ENCODE peak calls at places on chromosomes 2 and 18, in seven cellular contexts. One of them, this sample, is unnamed.
A peak's percentile ranks its signal among the peaks of the same experiment; 100 is the strongest.

GRCh38 chr18:75167759-75168211 is 41.2 kb downstream of the PTGR3 start:
- DNase-seq in head of caudate nucleus: peak; percentile 30
- DNase-seq in stimulated activated CD8-positive, alpha-beta memory T cell treated with anti-CD3 and anti-CD28 coated beads, Interleukin-4, amount 100 ng/mL, for 1 hour: no peak
- DNase-seq in endothelial cell of umbilical vein: no peak
- DNase-seq in memory B cell: no peak
- DNase-seq in sigmoid colon: peak; percentile 94
- DNase-seq in Peyer's patch: no peak
- DNase-seq in this sample: peak; percentile 2

GRCh38 chr2:157307021-157307420 is 18.6 kb downstream of the ERMN start:
- DNase-seq in head of caudate nucleus: no peak
- DNase-seq in stimulated activated CD8-positive, alpha-beta memory T cell treated with anti-CD3 and anti-CD28 coated beads, Interleukin-4, amount 100 ng/mL, for 1 hour: no peak
- DNase-seq in endothelial cell of umbilical vein: no peak
- DNase-seq in memory B cell: no peak
- DNase-seq in sigmoid colon: no peak
- DNase-seq in Peyer's patch: no peak
- DNase-seq in this sample: peak; percentile 20

GRCh38 chr2:184646593-184646992 is 48.3 kb downstream of the ZNF804A start:
- DNase-seq in head of caudate nucleus: no peak
- DNase-seq in stimulated activated CD8-positive, alpha-beta memory T cell treated with anti-CD3 and anti-CD28 coated beads, Interleukin-4, amount 100 ng/mL, for 1 hour: no peak
- DNase-seq in endothelial cell of umbilical vein: no peak
- DNase-seq in memory B cell: no peak
- DNase-seq in sigmoid colon: no peak
- DNase-seq in Peyer's patch: no peak
- DNase-seq in this sample: no peak

GRCh38 chr2:182404102-182404501 is 22.7 kb downstream of the PDE1A start:
- DNase-seq in head of caudate nucleus: no peak
- DNase-seq in stimulated activated CD8-positive, alpha-beta memory T cell treated with anti-CD3 and anti-CD28 coated beads, Interleukin-4, amount 100 ng/mL, for 1 hour: no peak
- DNase-seq in endothelial cell of umbilical vein: peak; percentile 71
- DNase-seq in memory B cell: no peak
- DNase-seq in sigmoid colon: no peak
- DNase-seq in Peyer's patch: no peak
- DNase-seq in this sample: no peak

GRCh38 chr2:96642564-96643350 is at the start of gene FER1L5:
- DNase-seq in head of caudate nucleus: peak; percentile 75
- DNase-seq in stimulated activated CD8-positive, alpha-beta memory T cell treated with anti-CD3 and anti-CD28 coated beads, Interleukin-4, amount 100 ng/mL, for 1 hour: no peak
- DNase-seq in endothelial cell of umbilical vein: no peak
- DNase-seq in memory B cell: no peak
- DNase-seq in sigmoid colon: no peak
- DNase-seq in Peyer's patch: no peak
- DNase-seq in this sample: peak; percentile 30

GRCh38 chr2:74952575-74952974 is 5.9 kb upstream of the POLE4 start:
- DNase-seq in head of caudate nucleus: no peak
- DNase-seq in stimulated activated CD8-positive, alpha-beta memory T cell treated with anti-CD3 and anti-CD28 coated beads, Interleukin-4, amount 100 ng/mL, for 1 hour: no peak
- DNase-seq in endothelial cell of umbilical vein: no peak
- DNase-seq in memory B cell: no peak
- DNase-seq in sigmoid colon: no peak
- DNase-seq in Peyer's patch: no peak
- DNase-seq in this sample: no peak

GRCh38 chr18:59468821-59469220 is 109.8 kb upstream of the LMAN1 start:
- DNase-seq in head of caudate nucleus: no peak
- DNase-seq in stimulated activated CD8-positive, alpha-beta memory T cell treated with anti-CD3 and anti-CD28 coated beads, Interleukin-4, amount 100 ng/mL, for 1 hour: no peak
- DNase-seq in endothelial cell of umbilical vein: no peak
- DNase-seq in memory B cell: no peak
- DNase-seq in sigmoid colon: no peak
- DNase-seq in Peyer's patch: no peak
- DNase-seq in this sample: no peak

GRCh38 chr2:172196768-172197322 is 94.1 kb upstream of the DLX2 start:
- DNase-seq in head of caudate nucleus: no peak
- DNase-seq in stimulated activated CD8-positive, alpha-beta memory T cell treated with anti-CD3 and anti-CD28 coated beads, Interleukin-4, amount 100 ng/mL, for 1 hour: no peak
- DNase-seq in endothelial cell of umbilical vein: no peak
- DNase-seq in memory B cell: no peak
- DNase-seq in sigmoid colon: no peak
- DNase-seq in Peyer's patch: peak; percentile 72
- DNase-seq in this sample: no peak

GRCh38 chr18:48037481-48038271 is 107.2 kb upstream of the SMAD2 start:
- DNase-seq in head of caudate nucleus: no peak
- DNase-seq in stimulated activated CD8-positive, alpha-beta memory T cell treated with anti-CD3 and anti-CD28 coated beads, Interleukin-4, amount 100 ng/mL, for 1 hour: no peak
- DNase-seq in endothelial cell of umbilical vein: peak; percentile 9
- DNase-seq in memory B cell: no peak
- DNase-seq in sigmoid colon: peak; percentile 43
- DNase-seq in Peyer's patch: peak; percentile 74
- DNase-seq in this sample: no peak

GRCh38 chr18:36396190-36396589 is 98.7 kb downstream of the FHOD3 start:
- DNase-seq in head of caudate nucleus: no peak
- DNase-seq in stimulated activated CD8-positive, alpha-beta memory T cell treated with anti-CD3 and anti-CD28 coated beads, Interleukin-4, amount 100 ng/mL, for 1 hour: no peak
- DNase-seq in endothelial cell of umbilical vein: no peak
- DNase-seq in memory B cell: no peak
- DNase-seq in sigmoid colon: no peak
- DNase-seq in Peyer's patch: no peak
- DNase-seq in this sample: no peak

GRCh38 chr2:240391111-240392051 is 44.1 kb upstream of the GPC1 start:
- DNase-seq in head of caudate nucleus: no peak
- DNase-seq in stimulated activated CD8-positive, alpha-beta memory T cell treated with anti-CD3 and anti-CD28 coated beads, Interleukin-4, amount 100 ng/mL, for 1 hour: no peak
- DNase-seq in endothelial cell of umbilical vein: no peak
- DNase-seq in memory B cell: no peak
- DNase-seq in sigmoid colon: peak; percentile 52
- DNase-seq in Peyer's patch: peak; percentile 34
- DNase-seq in this sample: no peak

GRCh38 chr18:35406666-35407065 is 29.5 kb upstream of the ZNF396 start:
- DNase-seq in head of caudate nucleus: no peak
- DNase-seq in stimulated activated CD8-positive, alpha-beta memory T cell treated with anti-CD3 and anti-CD28 coated beads, Interleukin-4, amount 100 ng/mL, for 1 hour: no peak
- DNase-seq in endothelial cell of umbilical vein: no peak
- DNase-seq in memory B cell: no peak
- DNase-seq in sigmoid colon: no peak
- DNase-seq in Peyer's patch: no peak
- DNase-seq in this sample: no peak

GRCh38 chr2:237732070-237732469 is 66.5 kb upstream of the RBM44 start:
- DNase-seq in head of caudate nucleus: no peak
- DNase-seq in stimulated activated CD8-positive, alpha-beta memory T cell treated with anti-CD3 and anti-CD28 coated beads, Interleukin-4, amount 100 ng/mL, for 1 hour: no peak
- DNase-seq in endothelial cell of umbilical vein: peak; percentile 49
- DNase-seq in memory B cell: no peak
- DNase-seq in sigmoid colon: peak; percentile 57
- DNase-seq in Peyer's patch: no peak
- DNase-seq in this sample: no peak

GRCh38 chr2:159109552-159109951 is 141.1 kb downstream of the TANC1 start:
- DNase-seq in head of caudate nucleus: no peak
- DNase-seq in stimulated activated CD8-positive, alpha-beta memory T cell treated with anti-CD3 and anti-CD28 coated beads, Interleukin-4, amount 100 ng/mL, for 1 hour: no peak
- DNase-seq in endothelial cell of umbilical vein: no peak
- DNase-seq in memory B cell: no peak
- DNase-seq in sigmoid colon: no peak
- DNase-seq in Peyer's patch: no peak
- DNase-seq in this sample: no peak

GRCh38 chr18:42048150-42048549 is 93.1 kb downstream of the PIK3C3 start:
- DNase-seq in head of caudate nucleus: no peak
- DNase-seq in stimulated activated CD8-positive, alpha-beta memory T cell treated with anti-CD3 and anti-CD28 coated beads, Interleukin-4, amount 100 ng/mL, for 1 hour: no peak
- DNase-seq in endothelial cell of umbilical vein: peak; percentile 76
- DNase-seq in memory B cell: no peak
- DNase-seq in sigmoid colon: no peak
- DNase-seq in Peyer's patch: no peak
- DNase-seq in this sample: no peak

GRCh38 chr2:136134126-136134525 is 16.2 kb upstream of the CXCR4 start:
- DNase-seq in head of caudate nucleus: no peak
- DNase-seq in stimulated activated CD8-positive, alpha-beta memory T cell treated with anti-CD3 and anti-CD28 coated beads, Interleukin-4, amount 100 ng/mL, for 1 hour: no peak
- DNase-seq in endothelial cell of umbilical vein: no peak
- DNase-seq in memory B cell: peak; percentile 18
- DNase-seq in sigmoid colon: no peak
- DNase-seq in Peyer's patch: no peak
- DNase-seq in this sample: no peak

GRCh38 chr2:44772131-44772530 is 169.4 kb upstream of the SIX3 start:
- DNase-seq in head of caudate nucleus: no peak
- DNase-seq in stimulated activated CD8-positive, alpha-beta memory T cell treated with anti-CD3 and anti-CD28 coated beads, Interleukin-4, amount 100 ng/mL, for 1 hour: no peak
- DNase-seq in endothelial cell of umbilical vein: no peak
- DNase-seq in memory B cell: no peak
- DNase-seq in sigmoid colon: no peak
- DNase-seq in Peyer's patch: no peak
- DNase-seq in this sample: no peak

GRCh38 chr2:27990030-27990590 is 99.6 kb downstream of the BABAM2 start:
- DNase-seq in head of caudate nucleus: no peak
- DNase-seq in stimulated activated CD8-positive, alpha-beta memory T cell treated with anti-CD3 and anti-CD28 coated beads, Interleukin-4, amount 100 ng/mL, for 1 hour: no peak
- DNase-seq in endothelial cell of umbilical vein: peak; percentile 7
- DNase-seq in memory B cell: no peak
- DNase-seq in sigmoid colon: no peak
- DNase-seq in Peyer's patch: no peak
- DNase-seq in this sample: no peak

GRCh38 chr2:235605999-235606715 is 112.3 kb downstream of the AGAP1 start:
- DNase-seq in head of caudate nucleus: no peak
- DNase-seq in stimulated activated CD8-positive, alpha-beta memory T cell treated with anti-CD3 and anti-CD28 coated beads, Interleukin-4, amount 100 ng/mL, for 1 hour: no peak
- DNase-seq in endothelial cell of umbilical vein: no peak
- DNase-seq in memory B cell: no peak
- DNase-seq in sigmoid colon: no peak
- DNase-seq in Peyer's patch: no peak
- DNase-seq in this sample: peak; percentile 70

GRCh38 chr18:57004366-57005121 is 142.3 kb upstream of the BOD1L2 start:
- DNase-seq in head of caudate nucleus: no peak
- DNase-seq in stimulated activated CD8-positive, alpha-beta memory T cell treated with anti-CD3 and anti-CD28 coated beads, Interleukin-4, amount 100 ng/mL, for 1 hour: no peak
- DNase-seq in endothelial cell of umbilical vein: peak; percentile 82
- DNase-seq in memory B cell: no peak
- DNase-seq in sigmoid colon: no peak
- DNase-seq in Peyer's patch: no peak
- DNase-seq in this sample: no peak

GRCh38 chr2:151472966-151473365 is 63.3 kb downstream of the RIF1 start:
- DNase-seq in head of caudate nucleus: no peak
- DNase-seq in stimulated activated CD8-positive, alpha-beta memory T cell treated with anti-CD3 and anti-CD28 coated beads, Interleukin-4, amount 100 ng/mL, for 1 hour: no peak
- DNase-seq in endothelial cell of umbilical vein: no peak
- DNase-seq in memory B cell: no peak
- DNase-seq in sigmoid colon: no peak
- DNase-seq in Peyer's patch: no peak
- DNase-seq in this sample: no peak

GRCh38 chr2:37926635-37927034 is 1.5 kb downstream of the RMDN2 start:
- DNase-seq in head of caudate nucleus: no peak
- DNase-seq in stimulated activated CD8-positive, alpha-beta memory T cell treated with anti-CD3 and anti-CD28 coated beads, Interleukin-4, amount 100 ng/mL, for 1 hour: no peak
- DNase-seq in endothelial cell of umbilical vein: no peak
- DNase-seq in memory B cell: no peak
- DNase-seq in sigmoid colon: no peak
- DNase-seq in Peyer's patch: no peak
- DNase-seq in this sample: no peak

GRCh38 chr2:86011449-86011941 is 94.2 kb downstream of the POLR1A start:
- DNase-seq in head of caudate nucleus: no peak
- DNase-seq in stimulated activated CD8-positive, alpha-beta memory T cell treated with anti-CD3 and anti-CD28 coated beads, Interleukin-4, amount 100 ng/mL, for 1 hour: no peak
- DNase-seq in endothelial cell of umbilical vein: no peak
- DNase-seq in memory B cell: no peak
- DNase-seq in sigmoid colon: no peak
- DNase-seq in Peyer's patch: no peak
- DNase-seq in this sample: no peak

GRCh38 chr2:128513416-128514283 is 195.0 kb upstream of the HS6ST1 start:
- DNase-seq in head of caudate nucleus: peak; percentile 28
- DNase-seq in stimulated activated CD8-positive, alpha-beta memory T cell treated with anti-CD3 and anti-CD28 coated beads, Interleukin-4, amount 100 ng/mL, for 1 hour: no peak
- DNase-seq in endothelial cell of umbilical vein: no peak
- DNase-seq in memory B cell: peak; percentile 30
- DNase-seq in sigmoid colon: no peak
- DNase-seq in Peyer's patch: no peak
- DNase-seq in this sample: no peak

GRCh38 chr18:24118750-24119577 is 19.9 kb upstream of the CABYR start:
- DNase-seq in head of caudate nucleus: peak; percentile 81
- DNase-seq in stimulated activated CD8-positive, alpha-beta memory T cell treated with anti-CD3 and anti-CD28 coated beads, Interleukin-4, amount 100 ng/mL, for 1 hour: peak; percentile 60
- DNase-seq in endothelial cell of umbilical vein: peak; percentile 81
- DNase-seq in memory B cell: peak; percentile 62
- DNase-seq in sigmoid colon: peak; percentile 75
- DNase-seq in Peyer's patch: peak; percentile 67
- DNase-seq in this sample: peak; percentile 68

GRCh38 chr2:98560256-98560771 is 48.0 kb downstream of the COA5 start:
- DNase-seq in head of caudate nucleus: no peak
- DNase-seq in stimulated activated CD8-positive, alpha-beta memory T cell treated with anti-CD3 and anti-CD28 coated beads, Interleukin-4, amount 100 ng/mL, for 1 hour: no peak
- DNase-seq in endothelial cell of umbilical vein: peak; percentile 2
- DNase-seq in memory B cell: no peak
- DNase-seq in sigmoid colon: peak; percentile 83
- DNase-seq in Peyer's patch: no peak
- DNase-seq in this sample: no peak

GRCh38 chr18:29018976-29019375 is 842.0 kb upstream of the CDH2 start:
- DNase-seq in head of caudate nucleus: no peak
- DNase-seq in stimulated activated CD8-positive, alpha-beta memory T cell treated with anti-CD3 and anti-CD28 coated beads, Interleukin-4, amount 100 ng/mL, for 1 hour: no peak
- DNase-seq in endothelial cell of umbilical vein: no peak
- DNase-seq in memory B cell: no peak
- DNase-seq in sigmoid colon: no peak
- DNase-seq in Peyer's patch: no peak
- DNase-seq in this sample: no peak

GRCh38 chr18:10015941-10016819 is 102.4 kb downstream of the VAPA start:
- DNase-seq in head of caudate nucleus: no peak
- DNase-seq in stimulated activated CD8-positive, alpha-beta memory T cell treated with anti-CD3 and anti-CD28 coated beads, Interleukin-4, amount 100 ng/mL, for 1 hour: no peak
- DNase-seq in endothelial cell of umbilical vein: peak; percentile 47
- DNase-seq in memory B cell: no peak
- DNase-seq in sigmoid colon: peak; percentile 78
- DNase-seq in Peyer's patch: no peak
- DNase-seq in this sample: no peak

GRCh38 chr2:222304737-222305509 is 6.1 kb upstream of the PAX3 start:
- DNase-seq in head of caudate nucleus: no peak
- DNase-seq in stimulated activated CD8-positive, alpha-beta memory T cell treated with anti-CD3 and anti-CD28 coated beads, Interleukin-4, amount 100 ng/mL, for 1 hour: no peak
- DNase-seq in endothelial cell of umbilical vein: no peak
- DNase-seq in memory B cell: no peak
- DNase-seq in sigmoid colon: no peak
- DNase-seq in Peyer's patch: peak; percentile 51
- DNase-seq in this sample: no peak

GRCh38 chr2:42856891-42857632 is 64.7 kb upstream of the HAAO start:
- DNase-seq in head of caudate nucleus: no peak
- DNase-seq in stimulated activated CD8-positive, alpha-beta memory T cell treated with anti-CD3 and anti-CD28 coated beads, Interleukin-4, amount 100 ng/mL, for 1 hour: no peak
- DNase-seq in endothelial cell of umbilical vein: no peak
- DNase-seq in memory B cell: no peak
- DNase-seq in sigmoid colon: peak; percentile 59
- DNase-seq in Peyer's patch: peak; percentile 39
- DNase-seq in this sample: no peak

GRCh38 chr18:2846241-2846637 is 567 bp upstream of the EMILIN2 start:
- DNase-seq in head of caudate nucleus: no peak
- DNase-seq in stimulated activated CD8-positive, alpha-beta memory T cell treated with anti-CD3 and anti-CD28 coated beads, Interleukin-4, amount 100 ng/mL, for 1 hour: no peak
- DNase-seq in endothelial cell of umbilical vein: peak; percentile 16
- DNase-seq in memory B cell: no peak
- DNase-seq in sigmoid colon: peak; percentile 67
- DNase-seq in Peyer's patch: peak; percentile 51
- DNase-seq in this sample: no peak

GRCh38 chr2:98810588-98810928 is 79.6 kb upstream of the MGAT4A start:
- DNase-seq in head of caudate nucleus: no peak
- DNase-seq in stimulated activated CD8-positive, alpha-beta memory T cell treated with anti-CD3 and anti-CD28 coated beads, Interleukin-4, amount 100 ng/mL, for 1 hour: no peak
- DNase-seq in endothelial cell of umbilical vein: no peak
- DNase-seq in memory B cell: no peak
- DNase-seq in sigmoid colon: no peak
- DNase-seq in Peyer's patch: no peak
- DNase-seq in this sample: no peak

GRCh38 chr2:11391941-11392266 is 47.5 kb upstream of the ROCK2 start:
- DNase-seq in head of caudate nucleus: no peak
- DNase-seq in stimulated activated CD8-positive, alpha-beta memory T cell treated with anti-CD3 and anti-CD28 coated beads, Interleukin-4, amount 100 ng/mL, for 1 hour: no peak
- DNase-seq in endothelial cell of umbilical vein: no peak
- DNase-seq in memory B cell: no peak
- DNase-seq in sigmoid colon: no peak
- DNase-seq in Peyer's patch: no peak
- DNase-seq in this sample: no peak